ENCODE peak calls at places on chromosome 21, in eight cellular contexts. J, V, Q, T, C, Z, B and X are unnamed samples.

GRCh38 chr21:36873511-36873910 is 93.0 kb downstream of the HLCS start:
- DNase-seq in Q (no peak), C (no peak), Z (no peak), T (no peak), J (no peak), V (no peak), B (no peak), X (no peak)

GRCh38 chr21:22728091-22728490 is 1729.9 kb downstream of the NCAM2 start:
- DNase-seq in B (no peak), C (no peak), V (no peak), Q (no peak), J (no peak), Z (no peak), T (no peak), X (no peak)

GRCh38 chr21:36402339-36402738 is 17.1 kb downstream of the CHAF1B start:
- DNase-seq in Z (no peak), T (no peak), V (no peak), J (no peak), C (no peak), B (no peak), Q (no peak), X (no peak)

GRCh38 chr21:25396135-25396711 is 211.1 kb downstream of the MRPL39 start:
- DNase-seq in T (no peak), J (no peak), V (no peak), Q (no peak), Z (no peak), C (no peak), B (no peak), X (no peak)

GRCh38 chr21:15050588-15051377 is 14.0 kb downstream of the NRIP1 start:
- DNase-seq in Q (no peak), C (no peak), B (no peak), V (no peak), Z (no peak), T (peak; percentile 62), J (no peak), X (no peak)

GRCh38 chr21:30434033-30434631 is 4.1 kb downstream of the KRTAP13-4 start:
- DNase-seq in T (peak; percentile 22), V (no peak), Q (peak; percentile 10), J (no peak), C (peak; percentile 11), Z (no peak), B (no peak), X (no peak)

GRCh38 chr21:40757366-40757765 is 89.6 kb downstream of the DSCAM start:
- DNase-seq in Z (no peak), C (no peak), T (no peak), Q (no peak), B (no peak), V (no peak), J (no peak), X (no peak)

GRCh38 chr21:27412530-27412929 is 445.6 kb upstream of the ADAMTS5 start:
- DNase-seq in Q (no peak), V (no peak), B (no peak), J (no peak), C (no peak), T (no peak), Z (no peak), X (no peak)

GRCh38 chr21:44392916-44393315 is 39.5 kb downstream of the TRPM2 start:
- DNase-seq in B (no peak), V (no peak), Z (no peak), Q (no peak), C (no peak), J (no peak), T (no peak), X (no peak)

GRCh38 chr21:24693779-24694178 is 913.5 kb downstream of the MRPL39 start:
- DNase-seq in B (no peak), Q (no peak), V (no peak), J (no peak), T (no peak), C (no peak), Z (no peak), X (no peak)

GRCh38 chr21:37746849-37747248 is 169.4 kb downstream of the KCNJ6 start:
- DNase-seq in Q (no peak), V (no peak), Z (no peak), B (no peak), T (no peak), J (no peak), C (no peak), X (no peak)

GRCh38 chr21:30563072-30563471 is 2.0 kb upstream of the KRTAP19-7 start:
- DNase-seq in Q (no peak), J (no peak), B (no peak), Z (no peak), T (no peak), C (no peak), V (no peak), X (no peak)

GRCh38 chr21:26732442-26733221 is 112.6 kb downstream of the ADAMTS1 start:
- DNase-seq in J (peak; percentile 54), Z (peak; percentile 24), C (peak; percentile 23), B (no peak), Q (no peak), T (peak; percentile 36), V (peak; percentile 6), X (peak; percentile 24)

GRCh38 chr21:38806942-38807284 is 1.2 kb downstream of the ETS2 start:
- DNase-seq in Z (no peak), J (no peak), B (no peak), T (no peak), C (no peak), Q (no peak), V (no peak), X (no peak)

GRCh38 chr21:16708431-16708830 is 804.4 kb upstream of the CXADR start:
- DNase-seq in Z (no peak), B (no peak), J (no peak), Q (no peak), V (no peak), T (no peak), C (no peak), X (no peak)

GRCh38 chr21:44748621-44749020 is 37.2 kb upstream of the TSPEAR start:
- DNase-seq in C (no peak), V (no peak), Z (no peak), Q (no peak), J (no peak), B (no peak), T (no peak), X (no peak)

GRCh38 chr21:33655591-33656221 is 13.4 kb downstream of the ITSN1 start:
- DNase-seq in C (no peak), J (no peak), V (no peak), Q (no peak), T (peak; percentile 25), Z (no peak), B (no peak), X (no peak)
- H3K27ac ChIP-seq in C (no peak overlapping the region), J (no peak overlapping the region), V (no peak overlapping the region), Q (no peak overlapping the region), T (no peak overlapping the region), Z (no peak overlapping the region), B (peak overlapping the region; percentile 65), X (peak overlapping the region; percentile 11)

GRCh38 chr21:20661221-20661620 is 337.0 kb upstream of the NCAM2 start:
- DNase-seq in B (no peak), V (no peak), Q (no peak), T (no peak), Z (no peak), C (no peak), J (no peak), X (no peak)
- H3K27ac ChIP-seq in B (no peak overlapping the region), V (no peak overlapping the region), Q (no peak overlapping the region), T (no peak overlapping the region), Z (no peak overlapping the region), C (peak overlapping the region; percentile 71), J (no peak overlapping the region), X (no peak overlapping the region)

GRCh38 chr21:42525228-42525604 is 11.6 kb downstream of the SLC37A1 start:
- DNase-seq in Z (peak; percentile 65), V (no peak), B (no peak), Q (no peak), T (no peak), C (no peak), J (peak; percentile 46), X (no peak)

GRCh38 chr21:42523941-42524340 is 10.3 kb downstream of the SLC37A1 start:
- DNase-seq in Q (peak; percentile 82), C (no peak), V (no peak), J (no peak), B (no peak), Z (no peak), T (peak; percentile 60), X (no peak)

GRCh38 chr21:42525676-42526378 is 12.2 kb downstream of the SLC37A1 start:
- DNase-seq in T (no peak), Q (no peak), B (no peak), J (no peak), V (no peak), Z (no peak), C (no peak), X (no peak)

GRCh38 chr21:42523211-42523610 is 9.6 kb downstream of the SLC37A1 start:
- DNase-seq in J (no peak), V (no peak), Q (no peak), B (no peak), T (no peak), Z (no peak), C (no peak), X (no peak)

DNA sequence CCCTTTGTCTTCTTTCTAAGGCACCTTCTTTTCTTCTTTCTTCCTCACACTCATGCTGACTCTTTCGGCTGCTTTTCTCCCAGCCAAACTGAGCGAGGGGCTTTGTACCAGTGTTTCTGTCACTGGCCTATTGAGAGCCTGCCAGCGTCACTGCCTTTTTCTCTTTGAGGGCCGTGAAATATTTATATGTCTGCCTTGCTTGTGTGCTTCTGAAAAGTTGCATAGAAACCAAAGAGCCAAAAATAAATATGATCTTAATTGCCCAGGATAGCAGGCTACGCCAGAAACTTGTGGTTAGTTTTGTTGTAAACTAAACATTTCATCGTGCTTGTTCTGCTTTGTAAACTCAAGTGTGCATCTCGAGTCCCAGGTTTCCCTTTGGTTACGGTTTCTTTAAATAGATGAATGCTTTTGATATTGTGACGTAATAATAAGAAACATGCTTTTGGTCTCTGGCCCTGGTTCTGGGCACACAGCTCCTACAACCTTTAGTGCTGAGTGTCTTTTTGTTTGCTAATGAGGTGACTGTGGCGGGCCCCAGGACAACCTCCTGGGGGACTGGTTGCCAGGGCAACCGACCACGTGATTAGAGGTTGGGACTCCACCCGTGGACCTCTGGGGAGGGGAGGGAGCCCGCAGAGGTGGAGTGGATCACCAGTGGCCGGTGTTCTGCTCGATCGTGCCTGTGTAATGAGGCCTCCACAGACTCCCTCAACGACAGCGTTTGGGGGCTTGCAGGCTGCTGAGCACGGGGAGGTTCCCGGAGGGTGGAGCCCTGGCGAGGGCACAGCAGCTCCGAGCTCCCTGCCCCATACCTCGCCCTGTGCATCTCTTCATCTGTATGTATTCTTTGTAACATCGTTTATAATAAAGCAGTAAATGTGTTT is 10.9 kb downstream of the SLC37A1 start:
- DNase-seq in C (no peak), Z (peak; percentile 76), T (peak; percentile 79), V (peak; percentile 67), B (no peak), J (peak; percentile 71), Q (peak; percentile 70), X (peak; percentile 69)
- H3K27ac ChIP-seq in C (peak overlapping the region; percentile 67), Z (peak overlapping the region; percentile 72), T (peak overlapping the region; percentile 82), V (peak overlapping the region; percentile 17), B (peak overlapping the region; percentile 78), J (peak overlapping the region; percentile 64), Q (peak overlapping the region; percentile 90), X (peak overlapping the region; percentile 77)

DNA sequence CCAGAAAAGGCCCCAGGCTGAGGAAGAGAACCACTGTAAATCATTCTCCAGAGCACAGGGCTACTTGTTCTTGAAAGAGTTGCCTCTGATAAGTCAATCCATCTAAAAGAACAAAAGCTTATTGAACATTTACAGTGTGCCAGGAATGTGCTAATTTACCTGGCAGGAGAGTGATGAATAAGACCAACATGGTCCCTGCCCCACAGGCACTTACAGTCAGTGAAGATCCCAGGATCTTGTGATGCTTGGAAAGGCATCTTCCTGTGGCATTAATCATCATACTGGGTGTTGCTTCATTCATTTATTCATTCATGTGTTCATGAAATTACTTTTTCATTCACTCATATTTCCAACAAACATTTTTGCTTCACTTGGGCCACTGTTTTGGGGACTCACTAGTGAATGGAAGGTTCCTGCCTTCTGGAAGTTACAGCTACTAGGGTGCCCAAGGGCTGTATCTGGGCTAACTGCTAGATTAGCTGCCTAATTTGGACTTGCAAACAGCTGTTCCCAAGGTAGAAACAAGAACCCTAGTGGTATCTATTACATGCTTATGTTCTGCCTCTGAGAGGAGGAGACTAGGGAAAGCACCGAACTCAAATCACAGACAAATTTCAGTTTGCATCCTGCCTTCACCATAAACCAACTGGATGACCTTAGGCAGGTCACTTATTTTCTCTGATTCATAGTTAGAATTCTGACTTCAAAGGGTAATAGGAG is 133.5 kb downstream of the CLIC6 start:
- DNase-seq in B (no peak), Z (no peak), V (no peak), C (no peak), J (no peak), T (no peak), Q (no peak), X (no peak)
- H3K27ac ChIP-seq in B (peak overlapping the region; percentile 80), Z (no peak overlapping the region), V (no peak overlapping the region), C (no peak overlapping the region), J (no peak overlapping the region), T (peak overlapping the region; percentile 24), Q (no peak overlapping the region), X (no peak overlapping the region)